ENCODE peak calls at places on chromosome 2, in eight cellular contexts. M is iris pigment epithelial cell; K is fibroblast of pulmonary artery; C is RCC 7860; Z is activated CD4-positive, alpha-beta T cell treated with anti-CD3 and anti-CD28 coated beads, Interleukin-2, amount 50 U/mL, for 1 hour; H is cardiac fibroblast; D is breast epithelium; S is neural progenitor cell. A is an unnamed sample.

GRCh38 chr2:54432181-54433020 is 23.7 kb upstream of the SPTBN1 start:
- DNase-seq in H (no peak), Z (no peak), S (no peak), M (no peak), K (no peak), C (no peak), D (no peak), A (no peak)

GRCh38 chr2:17780546-17780945 is 26.6 kb downstream of the GEN1 start:
- DNase-seq in H (no peak), M (peak), Z (no peak), D (no peak), C (no peak), S (no peak), K (no peak), A (no peak)

GRCh38 chr2:186530314-186530713 is 44.3 kb downstream of the ZC3H15 start:
- DNase-seq in C (no peak), D (no peak), Z (no peak), S (no peak), H (no peak), M (no peak), K (no peak), A (no peak)

GRCh38 chr2:196242131-196242620 is 70.8 kb upstream of the STK17B start:
- DNase-seq in D (no peak), Z (no peak), H (peak), S (no peak), C (peak), M (peak), K (no peak), A (peak)

GRCh38 chr2:235922851-235923250 is 245.3 kb downstream of the GBX2 start:
- DNase-seq in C (no peak), K (no peak), H (no peak), S (no peak), Z (no peak), D (no peak), M (no peak), A (no peak)

GRCh38 chr2:10239561-10239967 is 63.1 kb upstream of the HPCAL1 start:
- DNase-seq in D (no peak), H (no peak), S (no peak), K (peak), C (no peak), M (no peak), Z (no peak), A (peak)

GRCh38 chr2:5285891-5286290 is 406.3 kb upstream of the SOX11 start:
- DNase-seq in M (no peak), K (no peak), H (no peak), D (no peak), Z (no peak), S (no peak), C (no peak), A (no peak)

GRCh38 chr2:10231551-10232085 is 71.1 kb upstream of the HPCAL1 start:
- DNase-seq in H (no peak), K (no peak), S (no peak), M (no peak), C (no peak), D (no peak), Z (no peak), A (no peak)

GRCh38 chr2:94984964-94985575 is 40.4 kb upstream of the MAL start:
- DNase-seq in Z (no peak), S (no peak), M (no peak), C (no peak), K (no peak), H (no peak), D (peak), A (no peak)

GRCh38 chr2:185734658-185735057 is 3.9 kb upstream of the FSIP2 start:
- DNase-seq in C (no peak), H (no peak), M (no peak), D (no peak), S (no peak), Z (no peak), K (no peak), A (no peak)

GRCh38 chr2:217326238-217327022 is 466.6 kb upstream of the TNP1 start:
- DNase-seq in H (no peak), Z (no peak), C (no peak), D (peak), K (no peak), M (no peak), S (no peak), A (no peak)

GRCh38 chr2:128841803-128842202 is 523.1 kb upstream of the HS6ST1 start:
- DNase-seq in S (peak), K (no peak), D (no peak), M (no peak), Z (no peak), C (no peak), H (no peak), A (no peak)

GRCh38 chr2:119005081-119005480 is 63.1 kb downstream of the MARCO start:
- DNase-seq in M (no peak), H (no peak), D (peak), Z (no peak), C (peak), S (no peak), K (no peak), A (no peak)

GRCh38 chr2:41267929-41268659 is 779.7 kb upstream of the PKDCC start:
- DNase-seq in Z (no peak), C (no peak), K (no peak), H (no peak), S (no peak), M (no peak), D (no peak), A (no peak)

GRCh38 chr2:48312126-48312525 is 217.8 kb upstream of the STON1 start:
- DNase-seq in H (no peak), Z (no peak), C (no peak), K (no peak), D (no peak), M (peak), S (no peak), A (no peak)

GRCh38 chr2:190023860-190024259 is 38.7 kb downstream of the MSTN start:
- DNase-seq in D (no peak), H (peak), C (peak), S (peak), Z (no peak), K (peak), M (peak), A (peak)

GRCh38 chr2:74242354-74243071 is 44.1 kb downstream of the MTHFD2 start:
- DNase-seq in S (no peak), Z (no peak), M (peak), K (no peak), D (no peak), H (no peak), C (no peak), A (no peak)

GRCh38 chr2:104577143-104577542 is 276.8 kb upstream of the POU3F3 start:
- DNase-seq in Z (no peak), C (no peak), S (no peak), K (no peak), D (no peak), M (no peak), H (no peak), A (no peak)

GRCh38 chr2:217755027-217755756 is 247.6 kb downstream of the TNS1 start:
- DNase-seq in Z (no peak), C (no peak), K (no peak), H (no peak), S (no peak), M (no peak), D (no peak), A (no peak)

GRCh38 chr2:220033546-220033945 is 406.1 kb downstream of the SLC4A3 start:
- DNase-seq in D (no peak), H (no peak), C (no peak), M (peak), S (no peak), Z (no peak), K (no peak), A (no peak)

GRCh38 chr2:105862843-105863242 is 118.1 kb downstream of the NCK2 start:
- DNase-seq in S (no peak), K (no peak), Z (no peak), M (no peak), C (no peak), D (no peak), H (no peak), A (no peak)

GRCh38 chr2:198283149-198283548 is 478.8 kb downstream of the PLCL1 start:
- DNase-seq in H (peak), M (no peak), S (no peak), K (peak), Z (no peak), D (no peak), C (no peak), A (no peak)

GRCh38 chr2:208000701-208001395 is 24.5 kb downstream of the PLEKHM3 start:
- DNase-seq in M (no peak), C (no peak), H (peak), D (no peak), Z (no peak), K (no peak), S (no peak), A (no peak)

GRCh38 chr2:136381722-136382633 is 264.0 kb upstream of the CXCR4 start:
- DNase-seq in D (peak), C (no peak), H (no peak), S (no peak), Z (peak), K (no peak), M (no peak), A (no peak)

GRCh38 chr2:74884866-74885265 is 50.9 kb downstream of the HK2 start:
- DNase-seq in S (no peak), Z (no peak), C (no peak), D (no peak), H (no peak), M (no peak), K (no peak), A (no peak)

GRCh38 chr2:224520064-224520463 is 65.1 kb downstream of the CUL3 start:
- DNase-seq in C (no peak), D (no peak), K (peak), H (peak), M (peak), Z (no peak), S (no peak), A (no peak)